ENCODE peak calls at places on chromosomes 16 and 17, in eight cellular contexts. One of them, this sample, is unnamed. For H3K4me1, the result is how much of the 10 kb centered on the place peaks cover.

GRCh38 chr17:4556996-4557395 is 1.8 kb upstream of the MYBBP1A start:
- DNase-seq in stomach: no peak
- DNase-seq in heart right ventricle: no peak
- DNase-seq in testis: no peak
- DNase-seq in adrenal gland: no peak
- DNase-seq in CD8-positive, alpha-beta T cell: no peak
- DNase-seq in GM23248: no peak
- DNase-seq in prostate gland: no peak
- DNase-seq in this sample: no peak

GRCh38 chr16:4116328-4117249 is at the start of gene ADCY9:
- DNase-seq in stomach: peak
- DNase-seq in heart right ventricle: peak
- DNase-seq in testis: peak
- DNase-seq in adrenal gland: peak
- DNase-seq in CD8-positive, alpha-beta T cell: peak
- DNase-seq in GM23248: peak
- DNase-seq in prostate gland: peak
- DNase-seq in this sample: peak

GRCh38 chr17:9072626-9073339 is 51.5 kb downstream of the NTN1 start:
- DNase-seq in stomach: peak
- DNase-seq in heart right ventricle: peak
- DNase-seq in testis: no peak
- DNase-seq in adrenal gland: no peak
- DNase-seq in CD8-positive, alpha-beta T cell: no peak
- DNase-seq in GM23248: peak
- DNase-seq in prostate gland: peak
- DNase-seq in this sample: no peak

GRCh38 chr17:39745335-39746144 is 7.8 kb downstream of the GRB7 start:
- DNase-seq in stomach: no peak
- DNase-seq in heart right ventricle: no peak
- DNase-seq in testis: no peak
- DNase-seq in adrenal gland: no peak
- DNase-seq in CD8-positive, alpha-beta T cell: no peak
- DNase-seq in GM23248: no peak
- DNase-seq in prostate gland: no peak
- DNase-seq in this sample: no peak

GRCh38 chr16:50245417-50246298 is 20.7 kb upstream of the ADCY7 start:
- DNase-seq in stomach: peak
- DNase-seq in heart right ventricle: no peak
- DNase-seq in testis: peak
- DNase-seq in adrenal gland: peak
- DNase-seq in CD8-positive, alpha-beta T cell: peak
- DNase-seq in GM23248: peak
- DNase-seq in prostate gland: no peak
- DNase-seq in this sample: peak

GRCh38 chr17:54968954-54969400 is 412 bp downstream of the STXBP4 start:
- DNase-seq in stomach: no peak
- DNase-seq in heart right ventricle: peak
- DNase-seq in testis: no peak
- DNase-seq in adrenal gland: peak
- DNase-seq in CD8-positive, alpha-beta T cell: peak
- DNase-seq in GM23248: peak
- DNase-seq in prostate gland: peak
- DNase-seq in this sample: no peak

GRCh38 chr17:47197821-47198220 is 8.7 kb upstream of the CDC27 start:
- DNase-seq in stomach: no peak
- DNase-seq in heart right ventricle: no peak
- DNase-seq in testis: no peak
- DNase-seq in adrenal gland: no peak
- DNase-seq in CD8-positive, alpha-beta T cell: no peak
- DNase-seq in GM23248: no peak
- DNase-seq in prostate gland: no peak
- DNase-seq in this sample: no peak

GRCh38 chr17:35788504-35788998 is 6.9 kb downstream of the MMP28 start:
- DNase-seq in stomach: no peak
- DNase-seq in heart right ventricle: no peak
- DNase-seq in testis: peak
- DNase-seq in adrenal gland: no peak
- DNase-seq in CD8-positive, alpha-beta T cell: no peak
- DNase-seq in GM23248: peak
- DNase-seq in prostate gland: no peak
- DNase-seq in this sample: no peak

GRCh38 chr16:23635958-23636357 is 5.2 kb downstream of the PALB2 start:
- DNase-seq in stomach: no peak
- DNase-seq in heart right ventricle: no peak
- DNase-seq in testis: no peak
- DNase-seq in adrenal gland: no peak
- DNase-seq in CD8-positive, alpha-beta T cell: no peak
- DNase-seq in GM23248: peak
- DNase-seq in prostate gland: no peak
- DNase-seq in this sample: no peak

GRCh38 chr16:12661656-12662172 is 142.0 kb downstream of the CPPED1 start:
- DNase-seq in stomach: no peak
- DNase-seq in heart right ventricle: peak
- DNase-seq in testis: peak
- DNase-seq in adrenal gland: peak
- DNase-seq in CD8-positive, alpha-beta T cell: no peak
- DNase-seq in GM23248: peak
- DNase-seq in prostate gland: no peak
- DNase-seq in this sample: peak

GRCh38 chr17:73335591-73336503 is 24.0 kb upstream of the CDC42EP4 start:
- DNase-seq in stomach: peak
- DNase-seq in heart right ventricle: no peak
- DNase-seq in testis: no peak
- DNase-seq in adrenal gland: no peak
- DNase-seq in CD8-positive, alpha-beta T cell: no peak
- DNase-seq in GM23248: no peak
- DNase-seq in prostate gland: no peak
- DNase-seq in this sample: no peak

GRCh38 chr16:75461575-75461974 is 2.9 kb downstream of the TMEM170A start:
- DNase-seq in stomach: no peak
- DNase-seq in heart right ventricle: no peak
- DNase-seq in testis: no peak
- DNase-seq in adrenal gland: no peak
- DNase-seq in CD8-positive, alpha-beta T cell: no peak
- DNase-seq in GM23248: no peak
- DNase-seq in prostate gland: no peak
- DNase-seq in this sample: no peak

GRCh38 chr16:22681551-22681880 is 132.4 kb upstream of the HS3ST2 start:
- DNase-seq in stomach: no peak
- DNase-seq in heart right ventricle: no peak
- DNase-seq in testis: no peak
- DNase-seq in adrenal gland: no peak
- DNase-seq in CD8-positive, alpha-beta T cell: no peak
- DNase-seq in GM23248: no peak
- DNase-seq in prostate gland: no peak
- DNase-seq in this sample: no peak

GRCh38 chr16:15690296-15690695 is 40.3 kb downstream of the NDE1 start:
- DNase-seq in stomach: no peak
- DNase-seq in heart right ventricle: no peak
- DNase-seq in testis: no peak
- DNase-seq in adrenal gland: no peak
- DNase-seq in CD8-positive, alpha-beta T cell: no peak
- DNase-seq in GM23248: peak
- DNase-seq in prostate gland: no peak
- DNase-seq in this sample: no peak

GRCh38 chr16:22018559-22018958 is 10.6 kb downstream of the MOSMO start:
- DNase-seq in stomach: no peak
- DNase-seq in heart right ventricle: no peak
- DNase-seq in testis: no peak
- DNase-seq in adrenal gland: no peak
- DNase-seq in CD8-positive, alpha-beta T cell: no peak
- DNase-seq in GM23248: peak
- DNase-seq in prostate gland: no peak
- DNase-seq in this sample: no peak

GRCh38 chr17:73343168-73343634 is 31.4 kb upstream of the CDC42EP4 start:
- DNase-seq in stomach: no peak
- DNase-seq in heart right ventricle: peak
- DNase-seq in testis: peak
- DNase-seq in adrenal gland: no peak
- DNase-seq in CD8-positive, alpha-beta T cell: no peak
- DNase-seq in GM23248: peak
- DNase-seq in prostate gland: no peak
- DNase-seq in this sample: no peak

GRCh38 chr16:12228607-12229499 is 252.3 kb downstream of the SNX29 start:
- DNase-seq in stomach: no peak
- DNase-seq in heart right ventricle: peak
- DNase-seq in testis: peak
- DNase-seq in adrenal gland: peak
- DNase-seq in CD8-positive, alpha-beta T cell: no peak
- DNase-seq in GM23248: peak
- DNase-seq in prostate gland: peak
- DNase-seq in this sample: peak

GRCh38 chr17:82104797-82105416 is 6.9 kb upstream of the FASN start:
- DNase-seq in stomach: no peak
- DNase-seq in heart right ventricle: no peak
- DNase-seq in testis: no peak
- DNase-seq in adrenal gland: no peak
- DNase-seq in CD8-positive, alpha-beta T cell: no peak
- DNase-seq in GM23248: no peak
- DNase-seq in prostate gland: no peak
- DNase-seq in this sample: no peak
- H3K4me1 ChIP-seq in stomach: half or more
- H3K4me1 ChIP-seq in heart right ventricle: under half
- H3K4me1 ChIP-seq in testis: under half
- H3K4me1 ChIP-seq in adrenal gland: under half
- H3K4me1 ChIP-seq in CD8-positive, alpha-beta T cell: under half
- H3K4me1 ChIP-seq in GM23248: under half
- H3K4me1 ChIP-seq in prostate gland: half or more
- H3K4me1 ChIP-seq in this sample: half or more

GRCh38 chr16:87383522-87384161 is at the start of gene FBXO31:
- DNase-seq in stomach: peak
- DNase-seq in heart right ventricle: peak
- DNase-seq in testis: peak
- DNase-seq in adrenal gland: peak
- DNase-seq in CD8-positive, alpha-beta T cell: peak
- DNase-seq in GM23248: peak
- DNase-seq in prostate gland: peak
- DNase-seq in this sample: peak

GRCh38 chr16:87382023-87382785 is 1.4 kb downstream of the FBXO31 start:
- DNase-seq in stomach: no peak
- DNase-seq in heart right ventricle: no peak
- DNase-seq in testis: no peak
- DNase-seq in adrenal gland: no peak
- DNase-seq in CD8-positive, alpha-beta T cell: no peak
- DNase-seq in GM23248: peak
- DNase-seq in prostate gland: no peak
- DNase-seq in this sample: no peak

GRCh38 chr16:87380403-87380802 is 3.2 kb downstream of the FBXO31 start:
- DNase-seq in stomach: no peak
- DNase-seq in heart right ventricle: no peak
- DNase-seq in testis: no peak
- DNase-seq in adrenal gland: no peak
- DNase-seq in CD8-positive, alpha-beta T cell: no peak
- DNase-seq in GM23248: no peak
- DNase-seq in prostate gland: no peak
- DNase-seq in this sample: no peak

GRCh38 chr16:87384162-87384999 is 805 bp upstream of the FBXO31 start:
- DNase-seq in stomach: peak
- DNase-seq in heart right ventricle: no peak
- DNase-seq in testis: no peak
- DNase-seq in adrenal gland: peak
- DNase-seq in CD8-positive, alpha-beta T cell: no peak
- DNase-seq in GM23248: peak
- DNase-seq in prostate gland: no peak
- DNase-seq in this sample: no peak

GRCh38 chr16:87380875-87381274 is 2.7 kb downstream of the FBXO31 start:
- DNase-seq in stomach: no peak
- DNase-seq in heart right ventricle: no peak
- DNase-seq in testis: no peak
- DNase-seq in adrenal gland: no peak
- DNase-seq in CD8-positive, alpha-beta T cell: no peak
- DNase-seq in GM23248: peak
- DNase-seq in prostate gland: no peak
- DNase-seq in this sample: no peak
- H3K27ac ChIP-seq in stomach: peak
- H3K27ac ChIP-seq in heart right ventricle: peak
- H3K27ac ChIP-seq in testis: peak
- H3K27ac ChIP-seq in adrenal gland: peak
- H3K27ac ChIP-seq in CD8-positive, alpha-beta T cell: no peak
- H3K27ac ChIP-seq in GM23248: peak
- H3K27ac ChIP-seq in prostate gland: peak
- H3K27ac ChIP-seq in this sample: no peak

GRCh38 chr16:1688807-1689560 is 10.9 kb downstream of the JPT2 start:
- DNase-seq in stomach: peak
- DNase-seq in heart right ventricle: peak
- DNase-seq in testis: no peak
- DNase-seq in adrenal gland: no peak
- DNase-seq in CD8-positive, alpha-beta T cell: no peak
- DNase-seq in GM23248: no peak
- DNase-seq in prostate gland: peak
- DNase-seq in this sample: no peak

GRCh38 chr16:1689853-1690252 is 11.8 kb downstream of the JPT2 start:
- DNase-seq in stomach: no peak
- DNase-seq in heart right ventricle: no peak
- DNase-seq in testis: no peak
- DNase-seq in adrenal gland: no peak
- DNase-seq in CD8-positive, alpha-beta T cell: no peak
- DNase-seq in GM23248: no peak
- DNase-seq in prostate gland: no peak
- DNase-seq in this sample: no peak

GRCh38 chr16:1690810-1691209 is 12.7 kb downstream of the JPT2 start:
- DNase-seq in stomach: no peak
- DNase-seq in heart right ventricle: no peak
- DNase-seq in testis: no peak
- DNase-seq in adrenal gland: no peak
- DNase-seq in CD8-positive, alpha-beta T cell: no peak
- DNase-seq in GM23248: no peak
- DNase-seq in prostate gland: no peak
- DNase-seq in this sample: no peak

GRCh38 chr16:1691956-1692355 is 13.9 kb downstream of the JPT2 start:
- DNase-seq in stomach: no peak
- DNase-seq in heart right ventricle: no peak
- DNase-seq in testis: no peak
- DNase-seq in adrenal gland: peak
- DNase-seq in CD8-positive, alpha-beta T cell: no peak
- DNase-seq in GM23248: peak
- DNase-seq in prostate gland: no peak
- DNase-seq in this sample: no peak

DNA sequence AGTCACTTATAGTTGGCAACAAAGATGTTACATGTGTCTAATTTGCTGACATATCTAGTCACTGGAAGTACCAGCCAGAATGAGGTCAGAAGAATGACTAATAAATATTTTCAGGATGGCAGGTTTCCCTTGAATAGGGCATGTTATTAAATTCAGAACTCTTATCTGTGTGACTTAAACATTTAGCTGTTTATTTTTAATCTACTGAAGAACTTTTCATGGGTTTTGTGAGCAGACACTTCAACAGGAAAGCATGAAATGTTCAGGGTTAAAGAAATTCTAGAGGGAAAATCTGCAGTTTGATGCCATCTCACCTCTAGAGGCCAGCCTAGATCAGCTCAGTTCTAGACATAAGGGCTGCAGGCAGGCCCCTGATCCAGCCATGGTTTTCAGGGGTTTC is 13.2 kb downstream of the JPT2 start:
- DNase-seq in stomach: no peak
- DNase-seq in heart right ventricle: no peak
- DNase-seq in testis: no peak
- DNase-seq in adrenal gland: no peak
- DNase-seq in CD8-positive, alpha-beta T cell: no peak
- DNase-seq in GM23248: peak
- DNase-seq in prostate gland: no peak
- DNase-seq in this sample: no peak
- H3K4me1 ChIP-seq in stomach: under half
- H3K4me1 ChIP-seq in heart right ventricle: under half
- H3K4me1 ChIP-seq in testis: under half
- H3K4me1 ChIP-seq in adrenal gland: under half
- H3K4me1 ChIP-seq in CD8-positive, alpha-beta T cell: under half
- H3K4me1 ChIP-seq in GM23248: under half
- H3K4me1 ChIP-seq in prostate gland: under half
- H3K4me1 ChIP-seq in this sample: under half

GRCh38 chr16:80616362-80616761 is 75.6 kb downstream of the DYNLRB2 start:
- DNase-seq in stomach: no peak
- DNase-seq in heart right ventricle: no peak
- DNase-seq in testis: no peak
- DNase-seq in adrenal gland: no peak
- DNase-seq in CD8-positive, alpha-beta T cell: no peak
- DNase-seq in GM23248: no peak
- DNase-seq in prostate gland: no peak
- DNase-seq in this sample: no peak
- H3K27ac ChIP-seq in stomach: no peak
- H3K27ac ChIP-seq in heart right ventricle: no peak
- H3K27ac ChIP-seq in testis: no peak
- H3K27ac ChIP-seq in adrenal gland: no peak
- H3K27ac ChIP-seq in CD8-positive, alpha-beta T cell: no peak
- H3K27ac ChIP-seq in GM23248: no peak
- H3K27ac ChIP-seq in prostate gland: no peak
- H3K27ac ChIP-seq in this sample: no peak

This sample was measured in OCI-LY7.